ENCODE peak calls at places on chromosome 10, in eight cellular contexts. C is HepG2, K is suprapubic skin, R is A549, L is sigmoid colon, U is esophagus muscularis mucosa, A is tibial nerve, G is SK-N-SH. J is an unnamed sample.

GRCh38 chr10:3616880-3617279 is 168.1 kb downstream of the KLF6 start:
- DNase-seq in C (no peak), K (no peak), R (peak; percentile 13), L (no peak), U (no peak), A (no peak), G (no peak), J (no peak)

GRCh38 chr10:77357611-77358010 is 280.0 kb downstream of the KCNMA1 start:
- DNase-seq in C (no peak), K (no peak), R (peak; percentile 36), L (no peak), U (no peak), A (no peak), G (no peak), J (no peak)

GRCh38 chr10:45505336-45505735 is 131.3 kb downstream of the ALOX5 start:
- DNase-seq in C (no peak), K (no peak), R (no peak), L (no peak), U (no peak), A (no peak), G (peak; percentile 60), J (no peak)

GRCh38 chr10:113305871-113306270 is 247.0 kb upstream of the HABP2 start:
- DNase-seq in C (no peak), K (no peak), R (no peak), L (no peak), U (no peak), A (no peak), G (no peak), J (no peak)

GRCh38 chr10:6254200-6254599 is 51.5 kb downstream of the PFKFB3 start:
- DNase-seq in C (no peak), K (no peak), R (no peak), L (peak; percentile 40), U (no peak), A (no peak), G (no peak), J (no peak)

GRCh38 chr10:30374353-30374752 is 25.3 kb upstream of the MTPAP start:
- DNase-seq in C (peak; percentile 27), K (no peak), R (peak; percentile 60), L (peak; percentile 53), U (peak; percentile 84), A (no peak), G (no peak), J (no peak)

GRCh38 chr10:5968037-5968680 is 9.2 kb downstream of the IL15RA start:
- DNase-seq in C (no peak), K (peak; percentile 56), R (peak; percentile 28), L (peak; percentile 58), U (peak; percentile 81), A (no peak), G (no peak), J (no peak)

GRCh38 chr10:31578951-31579350 is 259.9 kb downstream of the ZEB1 start:
- DNase-seq in C (no peak), K (no peak), R (no peak), L (no peak), U (no peak), A (no peak), G (no peak), J (no peak)

GRCh38 chr10:109982812-109983211 is 25.0 kb upstream of the ADD3 start:
- DNase-seq in C (no peak), K (no peak), R (no peak), L (no peak), U (no peak), A (no peak), G (no peak), J (no peak)

GRCh38 chr10:133257489-133258065 is 19.1 kb downstream of the ADAM8 start:
- DNase-seq in C (no peak), K (no peak), R (peak; percentile 78), L (peak; percentile 81), U (no peak), A (peak; percentile 63), G (peak; percentile 69), J (peak; percentile 82)

GRCh38 chr10:27819781-27820531 is 74.3 kb upstream of the MKX start:
- DNase-seq in C (peak; percentile 14), K (no peak), R (no peak), L (peak; percentile 64), U (no peak), A (no peak), G (no peak), J (peak; percentile 60)

GRCh38 chr10:132001238-132001977 is 19.7 kb upstream of the BNIP3 start:
- DNase-seq in C (peak; percentile 29), K (no peak), R (peak; percentile 63), L (peak; percentile 50), U (no peak), A (no peak), G (no peak), J (peak; percentile 69)

GRCh38 chr10:50470798-50471582 is 152.8 kb downstream of the SGMS1 start:
- DNase-seq in C (no peak), K (no peak), R (peak; percentile 4), L (no peak), U (no peak), A (no peak), G (no peak), J (no peak)

GRCh38 chr10:72925951-72926465 is 28.6 kb downstream of the PLA2G12B start:
- DNase-seq in C (peak; percentile 10), K (no peak), R (no peak), L (no peak), U (no peak), A (no peak), G (no peak), J (no peak)

GRCh38 chr10:112078003-112078402 is 105.6 kb downstream of the GPAM start:
- DNase-seq in C (no peak), K (no peak), R (no peak), L (no peak), U (no peak), A (no peak), G (no peak), J (no peak)

GRCh38 chr10:66805610-66806009 is 120.2 kb upstream of the LRRTM3 start:
- DNase-seq in C (no peak), K (no peak), R (no peak), L (no peak), U (no peak), A (no peak), G (no peak), J (no peak)
- TF ChIP-seq EP300 in C (no peak), K (no peak), R (no peak), L (no peak), U (no peak), A (no peak), G (no peak), J (no peak)

GRCh38 chr10:87861034-87861433 is 2.3 kb downstream of the KLLN start:
- DNase-seq in C (no peak), K (no peak), R (no peak), L (no peak), U (no peak), A (no peak), G (no peak), J (no peak)
- H3K4me3 ChIP-seq in C (peak overlapping the region; percentile 80), K (peak overlapping the region; percentile 90), R (no peak overlapping the region), L (peak overlapping the region; percentile 82), U (peak overlapping the region; percentile 95), A (no peak overlapping the region), G (no peak overlapping the region), J (peak overlapping the region; percentile 54)

DNA sequence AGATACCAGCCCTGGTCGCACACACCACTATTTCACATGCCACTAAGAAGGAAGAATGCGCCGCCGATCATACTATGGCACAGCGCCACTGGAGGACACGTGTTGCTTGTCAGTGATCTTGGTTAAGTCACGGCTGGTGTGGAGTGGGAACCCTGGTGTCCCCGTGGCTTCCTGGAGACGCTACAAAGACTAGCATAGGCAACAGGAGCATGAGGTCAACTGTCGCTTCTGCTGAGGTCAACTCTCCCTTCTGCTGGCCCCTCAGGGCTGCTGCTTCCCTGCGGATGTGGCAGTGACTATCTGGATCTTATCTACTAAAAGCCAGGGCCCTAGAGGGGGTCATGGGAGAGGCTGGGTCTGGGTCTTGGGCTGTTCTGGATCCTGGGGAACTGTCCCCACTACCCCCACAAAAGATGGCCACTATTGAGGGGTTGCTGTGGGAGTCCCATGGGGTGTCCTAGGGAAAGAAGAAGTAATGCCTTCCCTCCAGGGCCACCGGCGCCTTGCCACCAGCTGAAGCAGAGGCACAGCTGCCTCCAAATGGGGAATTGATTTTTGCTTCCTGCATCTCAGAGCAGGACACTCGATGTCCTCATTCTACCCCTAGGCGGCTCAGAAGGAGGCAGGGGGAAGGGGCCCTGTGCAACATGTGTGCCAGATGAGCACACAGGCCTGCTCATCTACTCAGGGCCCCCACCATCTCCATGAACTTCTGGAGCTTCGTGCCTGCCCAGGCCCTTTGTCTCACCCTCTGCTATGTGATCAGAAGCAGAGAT is 76.6 kb upstream of the PPIF start:
- DNase-seq in C (no peak), K (no peak), R (no peak), L (peak; percentile 84), U (no peak), A (peak; percentile 55), G (peak; percentile 74), J (no peak)
- TF ChIP-seq EP300 in C (no peak), K (no peak), R (no peak), L (no peak), U (no peak), A (no peak), G (peak; percentile 76), J (no peak)

GRCh38 chr10:117162093-117163021 is 24.3 kb upstream of the VAX1 start:
- DNase-seq in C (no peak), K (no peak), R (no peak), L (no peak), U (no peak), A (no peak), G (no peak), J (no peak)
- H3K4me3 ChIP-seq in C (no peak overlapping the region), K (peak overlapping the region; percentile 28), R (peak overlapping the region; percentile 52), L (peak overlapping the region; percentile 18), U (peak overlapping the region; percentile 18), A (peak overlapping the region; percentile 29), G (peak overlapping the region; percentile 9), J (no peak overlapping the region)

DNA sequence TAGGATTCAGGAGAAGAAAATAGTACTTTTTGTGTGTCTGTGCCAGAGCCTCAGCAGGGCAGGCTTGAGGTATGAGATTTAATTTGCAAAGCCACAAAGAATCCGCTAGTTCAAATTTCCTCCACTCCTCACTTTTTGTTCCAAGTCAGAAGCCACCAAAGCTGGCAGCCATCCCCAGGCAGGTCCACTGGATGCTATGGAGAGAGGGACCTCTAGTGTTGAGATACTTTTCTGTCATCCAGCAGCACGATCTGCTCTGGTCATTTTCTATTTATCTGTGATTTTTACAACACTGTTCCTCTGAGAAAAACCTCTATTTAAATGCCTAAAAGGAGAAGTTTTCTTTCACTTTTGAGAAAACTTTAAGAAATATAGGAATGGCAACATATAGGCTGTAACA is 147.9 kb upstream of the FRMD4A start:
- DNase-seq in C (no peak), K (no peak), R (peak; percentile 49), L (peak; percentile 77), U (no peak), A (peak; percentile 72), G (peak; percentile 65), J (peak; percentile 41)
- TF ChIP-seq EP300 in C (no peak), K (no peak), R (no peak), L (no peak), U (no peak), A (no peak), G (no peak), J (no peak)

GRCh38 chr10:96125142-96125515 is 5.0 kb upstream of the ZNF518A start:
- DNase-seq in C (peak; percentile 48), K (no peak), R (no peak), L (no peak), U (no peak), A (no peak), G (no peak), J (no peak)
- H3K4me3 ChIP-seq in C (peak overlapping the region; percentile 66), K (no peak overlapping the region), R (peak overlapping the region; percentile 39), L (no peak overlapping the region), U (no peak overlapping the region), A (no peak overlapping the region), G (no peak overlapping the region), J (no peak overlapping the region)

J was measured in ovary.